ENCODE peak calls at places on chromosomes 11 and 22, in six cellular contexts. One of them, this sample, is unnamed.
A peak's percentile ranks its signal among the peaks of the same experiment; 100 is the strongest.

GRCh38 chr11:77039491-77040400 is 5.5 kb downstream of the B3GNT6 start:
- DNase-seq in AG04450: no peak
- DNase-seq in CD8-positive, alpha-beta T cell: no peak
- DNase-seq in ovary: peak; percentile 48
- DNase-seq in left ventricle myocardium inferior: no peak
- DNase-seq in esophagus muscularis mucosa: no peak
- DNase-seq in this sample: no peak

GRCh38 chr22:38230108-38230825 is 28.5 kb downstream of the MAFF start:
- DNase-seq in AG04450: no peak
- DNase-seq in CD8-positive, alpha-beta T cell: peak; percentile 39
- DNase-seq in ovary: no peak
- DNase-seq in left ventricle myocardium inferior: peak; percentile 61
- DNase-seq in esophagus muscularis mucosa: no peak
- DNase-seq in this sample: peak; percentile 82

GRCh38 chr11:133038850-133039249 is 493.5 kb downstream of the OPCML start:
- DNase-seq in AG04450: no peak
- DNase-seq in CD8-positive, alpha-beta T cell: no peak
- DNase-seq in ovary: no peak
- DNase-seq in left ventricle myocardium inferior: no peak
- DNase-seq in esophagus muscularis mucosa: no peak
- DNase-seq in this sample: no peak

GRCh38 chr11:126496576-126497403 is 141.3 kb downstream of the ST3GAL4 start:
- DNase-seq in AG04450: no peak
- DNase-seq in CD8-positive, alpha-beta T cell: no peak
- DNase-seq in ovary: peak; percentile 13
- DNase-seq in left ventricle myocardium inferior: no peak
- DNase-seq in esophagus muscularis mucosa: no peak
- DNase-seq in this sample: no peak

GRCh38 chr11:78078218-78079167 is 1.2 kb downstream of the NDUFC2 start:
- DNase-seq in AG04450: no peak
- DNase-seq in CD8-positive, alpha-beta T cell: no peak
- DNase-seq in ovary: no peak
- DNase-seq in left ventricle myocardium inferior: no peak
- DNase-seq in esophagus muscularis mucosa: no peak
- DNase-seq in this sample: no peak

GRCh38 chr11:77467993-77468392 is 5.9 kb downstream of the PAK1 start:
- DNase-seq in AG04450: no peak
- DNase-seq in CD8-positive, alpha-beta T cell: no peak
- DNase-seq in ovary: no peak
- DNase-seq in left ventricle myocardium inferior: no peak
- DNase-seq in esophagus muscularis mucosa: no peak
- DNase-seq in this sample: no peak

GRCh38 chr11:115939104-115939503 is 434.9 kb upstream of the CADM1 start:
- DNase-seq in AG04450: peak; percentile 55
- DNase-seq in CD8-positive, alpha-beta T cell: no peak
- DNase-seq in ovary: no peak
- DNase-seq in left ventricle myocardium inferior: no peak
- DNase-seq in esophagus muscularis mucosa: no peak
- DNase-seq in this sample: no peak

GRCh38 chr11:68127791-68128681 is 6.8 kb upstream of the CHKA start:
- DNase-seq in AG04450: peak; percentile 23
- DNase-seq in CD8-positive, alpha-beta T cell: no peak
- DNase-seq in ovary: peak; percentile 91
- DNase-seq in left ventricle myocardium inferior: peak; percentile 46
- DNase-seq in esophagus muscularis mucosa: no peak
- DNase-seq in this sample: peak; percentile 90

GRCh38 chr11:19879309-19880087 is 166.9 kb downstream of the NAV2 start:
- DNase-seq in AG04450: no peak
- DNase-seq in CD8-positive, alpha-beta T cell: no peak
- DNase-seq in ovary: no peak
- DNase-seq in left ventricle myocardium inferior: peak; percentile 39
- DNase-seq in esophagus muscularis mucosa: no peak
- DNase-seq in this sample: no peak

GRCh38 chr11:19878520-19878919 is 165.9 kb downstream of the NAV2 start:
- DNase-seq in AG04450: no peak
- DNase-seq in CD8-positive, alpha-beta T cell: no peak
- DNase-seq in ovary: no peak
- DNase-seq in left ventricle myocardium inferior: no peak
- DNase-seq in esophagus muscularis mucosa: no peak
- DNase-seq in this sample: no peak

GRCh38 chr11:19880088-19880345 is 167.4 kb downstream of the NAV2 start:
- DNase-seq in AG04450: no peak
- DNase-seq in CD8-positive, alpha-beta T cell: no peak
- DNase-seq in ovary: no peak
- DNase-seq in left ventricle myocardium inferior: no peak
- DNase-seq in esophagus muscularis mucosa: no peak
- DNase-seq in this sample: no peak

GRCh38 chr11:19881185-19881584 is 168.5 kb downstream of the NAV2 start:
- DNase-seq in AG04450: no peak
- DNase-seq in CD8-positive, alpha-beta T cell: no peak
- DNase-seq in ovary: no peak
- DNase-seq in left ventricle myocardium inferior: no peak
- DNase-seq in esophagus muscularis mucosa: no peak
- DNase-seq in this sample: no peak

DNA sequence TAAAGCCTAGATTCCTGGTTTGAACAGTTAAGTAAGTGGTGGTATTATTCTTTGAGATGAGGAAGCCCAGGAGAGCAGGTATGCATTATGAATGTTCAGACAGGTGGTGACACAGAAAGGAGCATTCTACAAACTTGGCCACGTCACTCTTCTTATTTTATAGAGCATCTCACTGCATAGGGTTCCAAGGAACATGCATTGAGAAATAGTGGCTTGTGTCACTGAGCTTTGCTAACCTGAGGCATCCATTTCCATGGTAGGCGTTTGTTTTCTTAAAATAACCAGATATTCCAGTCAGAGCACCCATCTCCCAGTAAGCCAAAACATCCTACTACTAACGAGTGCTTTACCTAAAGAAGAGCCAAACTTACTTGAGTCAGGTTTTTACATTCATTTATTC is 169.7 kb downstream of the NAV2 start:
- DNase-seq in AG04450: no peak
- DNase-seq in CD8-positive, alpha-beta T cell: no peak
- DNase-seq in ovary: no peak
- DNase-seq in left ventricle myocardium inferior: no peak
- DNase-seq in esophagus muscularis mucosa: no peak
- DNase-seq in this sample: no peak
- H3K4me3 ChIP-seq in AG04450: no peak overlapping the region
- H3K4me3 ChIP-seq in CD8-positive, alpha-beta T cell: no peak overlapping the region
- H3K4me3 ChIP-seq in ovary: no peak overlapping the region
- H3K4me3 ChIP-seq in left ventricle myocardium inferior: no peak overlapping the region
- H3K4me3 ChIP-seq in esophagus muscularis mucosa: no peak overlapping the region
- H3K4me3 ChIP-seq in this sample: no peak overlapping the region

DNA sequence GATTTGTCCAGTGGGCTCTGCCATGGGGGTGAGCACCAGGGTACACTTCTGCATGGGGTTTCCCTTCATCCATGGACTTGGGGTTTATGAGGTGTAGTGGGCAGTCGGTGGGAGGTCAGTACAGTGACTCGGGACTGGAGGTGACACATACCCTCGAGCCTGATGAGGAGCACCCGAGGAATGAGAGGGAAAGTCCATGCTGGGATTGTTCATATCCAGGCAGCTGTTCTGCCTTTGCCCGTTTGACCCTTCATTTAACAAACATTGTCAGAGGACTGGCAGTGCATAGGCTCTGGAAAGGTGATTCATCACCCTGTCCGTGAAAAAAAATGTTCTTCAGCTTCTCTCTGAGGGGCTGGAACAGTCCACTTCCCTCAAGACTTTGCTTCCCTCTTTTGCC is 2.7 kb downstream of the NAV2 start:
- DNase-seq in AG04450: peak; percentile 81
- DNase-seq in CD8-positive, alpha-beta T cell: no peak
- DNase-seq in ovary: no peak
- DNase-seq in left ventricle myocardium inferior: no peak
- DNase-seq in esophagus muscularis mucosa: no peak
- DNase-seq in this sample: no peak
- H3K4me3 ChIP-seq in AG04450: peak overlapping the region; percentile 85
- H3K4me3 ChIP-seq in CD8-positive, alpha-beta T cell: no peak overlapping the region
- H3K4me3 ChIP-seq in ovary: no peak overlapping the region
- H3K4me3 ChIP-seq in left ventricle myocardium inferior: peak overlapping the region; percentile 87
- H3K4me3 ChIP-seq in esophagus muscularis mucosa: peak overlapping the region; percentile 77
- H3K4me3 ChIP-seq in this sample: peak overlapping the region; percentile 70

GRCh38 chr22:21094911-21095772 is 49.4 kb downstream of the LRRC74B start:
- DNase-seq in AG04450: no peak
- DNase-seq in CD8-positive, alpha-beta T cell: no peak
- DNase-seq in ovary: no peak
- DNase-seq in left ventricle myocardium inferior: no peak
- DNase-seq in esophagus muscularis mucosa: peak; percentile 60
- DNase-seq in this sample: no peak
- H3K4me3 ChIP-seq in AG04450: no peak overlapping the region
- H3K4me3 ChIP-seq in CD8-positive, alpha-beta T cell: no peak overlapping the region
- H3K4me3 ChIP-seq in ovary: no peak overlapping the region
- H3K4me3 ChIP-seq in left ventricle myocardium inferior: no peak overlapping the region
- H3K4me3 ChIP-seq in esophagus muscularis mucosa: no peak overlapping the region
- H3K4me3 ChIP-seq in this sample: no peak overlapping the region

DNA sequence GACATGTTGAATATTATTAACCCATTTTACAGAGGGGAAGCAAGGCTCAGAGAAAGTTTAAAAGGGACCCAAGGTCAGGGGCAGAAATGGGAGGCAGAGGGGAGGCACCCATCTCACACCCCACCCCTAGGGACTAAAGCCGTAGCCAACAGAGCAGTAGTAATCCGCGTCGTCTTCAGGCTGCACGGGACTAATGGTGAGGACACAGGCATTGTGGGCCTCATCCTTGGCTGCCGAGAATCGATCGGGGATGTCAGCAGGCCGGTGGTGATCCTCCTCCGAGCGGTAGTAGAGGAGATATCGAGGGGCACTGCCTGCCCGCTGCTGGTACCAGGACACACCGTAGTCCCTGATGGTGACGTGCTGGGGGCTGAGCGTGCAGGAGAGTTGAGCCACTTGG is 1.5 kb downstream of the VPREB3 start:
- DNase-seq in AG04450: no peak
- DNase-seq in CD8-positive, alpha-beta T cell: no peak
- DNase-seq in ovary: no peak
- DNase-seq in left ventricle myocardium inferior: no peak
- DNase-seq in esophagus muscularis mucosa: no peak
- DNase-seq in this sample: no peak
- H3K4me3 ChIP-seq in AG04450: no peak overlapping the region
- H3K4me3 ChIP-seq in CD8-positive, alpha-beta T cell: no peak overlapping the region
- H3K4me3 ChIP-seq in ovary: no peak overlapping the region
- H3K4me3 ChIP-seq in left ventricle myocardium inferior: no peak overlapping the region
- H3K4me3 ChIP-seq in esophagus muscularis mucosa: no peak overlapping the region
- H3K4me3 ChIP-seq in this sample: no peak overlapping the region

DNA sequence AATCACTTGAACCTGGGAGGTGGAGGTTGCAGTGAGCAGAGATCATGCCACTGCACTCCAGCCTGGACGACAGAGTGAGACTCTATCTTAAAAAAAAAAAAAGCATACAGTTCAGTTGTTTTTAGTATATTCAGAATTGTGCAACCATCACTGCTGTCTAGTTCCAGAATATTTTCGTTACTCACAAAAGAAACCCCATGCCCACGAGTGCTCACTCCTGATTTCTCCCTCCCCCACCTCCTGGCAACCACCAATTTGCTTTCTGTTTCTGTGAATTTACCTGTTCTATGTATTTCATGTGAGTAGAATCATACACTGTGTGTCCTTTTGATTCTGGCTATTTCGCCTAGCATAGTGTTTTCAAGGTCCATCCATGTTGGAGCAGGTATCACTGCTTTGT is 24.8 kb downstream of the PTPRJ start:
- DNase-seq in AG04450: no peak
- DNase-seq in CD8-positive, alpha-beta T cell: peak; percentile 42
- DNase-seq in ovary: no peak
- DNase-seq in left ventricle myocardium inferior: no peak
- DNase-seq in esophagus muscularis mucosa: no peak
- DNase-seq in this sample: no peak
- H3K4me3 ChIP-seq in AG04450: no peak overlapping the region
- H3K4me3 ChIP-seq in CD8-positive, alpha-beta T cell: peak overlapping the region; percentile 7
- H3K4me3 ChIP-seq in ovary: no peak overlapping the region
- H3K4me3 ChIP-seq in left ventricle myocardium inferior: no peak overlapping the region
- H3K4me3 ChIP-seq in esophagus muscularis mucosa: no peak overlapping the region
- H3K4me3 ChIP-seq in this sample: no peak overlapping the region